ENCODE peak calls at places on chromosomes 2 and 18, in four cellular contexts. R, L, K and W are unnamed samples.

GRCh38 chr2:138000037-138000436 is 35.8 kb downstream of the HNMT start:
- DNase-seq in K (no peak), L (no peak), R (no peak), W (no peak)

GRCh38 chr18:52582516-52582915 is 242.5 kb downstream of the DCC start:
- DNase-seq in K (no peak), L (no peak), R (no peak), W (no peak)

GRCh38 chr2:141438536-141438935 is 692.3 kb downstream of the LRP1B start:
- DNase-seq in R (peak), L (no peak), K (no peak), W (no peak)

GRCh38 chr2:37698931-37699481 is 27.6 kb upstream of the CDC42EP3 start:
- DNase-seq in R (peak), K (no peak), L (peak), W (no peak)

GRCh38 chr18:2846638-2847340 is at the start of gene EMILIN2:
- DNase-seq in R (no peak), L (peak), K (no peak), W (no peak)

GRCh38 chr2:65499216-65499615 is 66.8 kb upstream of the SPRED2 start:
- DNase-seq in K (no peak), L (no peak), R (no peak), W (no peak)

GRCh38 chr2:10371441-10372194 is 68.9 kb downstream of the HPCAL1 start:
- DNase-seq in R (no peak), K (no peak), L (no peak), W (no peak)

GRCh38 chr2:147161746-147162145 is 683.1 kb upstream of the ACVR2A start:
- DNase-seq in L (no peak), R (no peak), K (no peak), W (no peak)

GRCh38 chr2:240463274-240463865 is 27.9 kb downstream of the GPC1 start:
- DNase-seq in R (no peak), K (no peak), L (no peak), W (no peak)

GRCh38 chr2:30949435-30949834 is 142.2 kb upstream of the CAPN13 start:
- DNase-seq in L (no peak), K (no peak), R (no peak), W (no peak)

GRCh38 chr18:59696311-59697235 is 650 bp downstream of the CCBE1 start:
- DNase-seq in R (peak), L (peak), K (peak), W (no peak)

GRCh38 chr18:62214790-62215189 is 27.7 kb downstream of the RELCH start:
- DNase-seq in R (no peak), L (no peak), K (no peak), W (no peak)

GRCh38 chr2:186910996-186911395 is 62.0 kb upstream of the ZSWIM2 start:
- DNase-seq in L (no peak), R (no peak), K (no peak), W (no peak)

GRCh38 chr2:72602711-72603110 is 223.1 kb downstream of the EXOC6B start:
- DNase-seq in R (no peak), L (no peak), K (no peak), W (no peak)

GRCh38 chr2:209519911-209520310 is 96.1 kb downstream of the MAP2 start:
- DNase-seq in R (no peak), K (no peak), L (no peak), W (no peak)

GRCh38 chr2:26683583-26683982 is 8.9 kb upstream of the KCNK3 start:
- DNase-seq in R (no peak), L (no peak), K (peak), W (no peak)

GRCh38 chr2:180743412-180743811 is 237.0 kb upstream of the UBE2E3 start:
- DNase-seq in K (no peak), R (peak), L (no peak), W (no peak)

GRCh38 chr2:23381084-23381483 is 3.9 kb upstream of the KLHL29 start:
- DNase-seq in R (peak), L (peak), K (peak), W (peak)

DNA sequence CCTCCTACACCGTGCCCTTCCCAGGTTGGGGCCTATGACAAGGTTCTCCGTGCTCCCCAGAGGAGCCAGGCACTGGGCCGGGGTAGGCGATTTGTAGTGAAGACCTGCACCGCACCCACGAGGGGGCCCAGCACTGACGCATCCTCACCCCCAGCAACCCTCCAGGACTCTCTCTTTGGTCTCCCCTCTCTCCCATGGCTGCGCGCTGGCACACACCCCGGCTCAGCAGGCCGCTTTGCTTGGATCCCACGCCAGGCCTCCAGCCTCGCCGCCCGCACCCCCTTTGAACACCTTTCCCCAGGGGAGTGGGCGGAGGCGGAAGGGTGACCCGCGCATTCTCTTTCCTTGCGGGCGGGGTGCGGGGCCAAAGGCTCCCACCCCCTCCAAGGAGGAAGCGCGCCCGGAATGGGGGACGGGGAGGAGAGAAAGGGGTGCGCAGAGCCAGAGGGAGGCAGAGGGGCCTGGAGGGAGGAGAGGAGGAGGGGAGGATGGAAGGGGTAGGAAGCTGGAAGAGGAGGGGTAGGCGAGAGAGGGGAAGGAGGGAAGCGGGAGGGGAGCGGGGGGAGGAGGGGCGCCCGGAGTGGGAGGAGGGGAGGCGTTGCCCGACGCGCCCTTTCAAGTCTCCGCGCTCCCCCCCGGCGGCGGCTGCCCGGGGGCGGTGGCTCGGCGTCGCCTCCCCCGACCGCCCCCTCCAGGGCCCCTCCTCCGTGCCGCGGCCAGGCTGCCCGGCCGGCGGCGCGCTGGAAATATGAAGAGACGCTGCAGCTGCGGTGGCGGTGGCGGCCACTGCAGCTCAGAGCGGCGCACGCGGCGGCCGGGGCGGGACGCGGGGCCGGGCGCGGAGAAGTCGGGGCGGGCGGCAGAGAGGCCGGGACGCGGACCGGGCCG is at the start of gene APCDD1:
- DNase-seq in K (no peak), R (no peak), L (no peak), W (no peak)
- H3K27ac ChIP-seq in K (no peak), R (no peak), L (no peak), W (no peak)

DNA sequence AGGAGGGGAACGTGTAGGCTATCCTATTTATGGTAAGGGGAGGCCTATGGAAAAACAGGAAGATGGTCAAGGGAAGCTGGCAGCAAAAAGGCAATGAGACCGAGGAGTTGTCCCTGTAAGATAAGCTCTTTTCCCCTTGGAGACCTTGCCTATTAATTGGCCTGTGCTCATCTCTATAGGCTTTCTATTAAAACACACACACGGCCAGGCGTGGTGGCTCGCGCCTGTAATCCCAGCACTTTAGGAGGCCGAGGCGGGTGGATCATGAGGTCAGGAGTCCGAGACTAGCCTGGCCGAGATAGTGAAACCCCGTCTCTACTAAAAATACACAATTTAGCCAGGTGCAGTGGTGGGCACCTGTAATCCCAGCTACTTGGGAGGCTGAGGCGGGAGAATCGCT is 32.1 kb downstream of the EPAS1 start:
- DNase-seq in L (no peak), R (no peak), K (no peak), W (no peak)
- H3K27ac ChIP-seq in L (peak), R (no peak), K (peak), W (peak)

DNA sequence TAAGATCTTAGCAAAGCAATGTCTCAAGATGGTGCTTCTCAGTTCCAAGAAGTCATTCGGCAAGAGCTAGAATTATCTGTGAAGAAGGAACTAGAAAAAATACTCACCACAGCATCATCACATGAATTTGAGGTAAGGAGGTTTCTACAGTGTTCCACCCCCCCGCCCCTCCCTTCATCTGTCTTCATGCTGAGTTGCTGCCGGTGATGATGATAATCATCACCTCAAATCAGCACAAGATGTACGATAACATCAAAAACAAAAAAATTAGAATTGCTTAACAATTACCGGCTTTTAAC is 14.6 kb downstream of the UGP2 start:
- DNase-seq in L (no peak), R (no peak), K (no peak), W (no peak)
- H3K27ac ChIP-seq in L (no peak), R (no peak), K (no peak), W (no peak)

GRCh38 chr2:54386993-54387590 is 69.0 kb upstream of the SPTBN1 start:
- DNase-seq in K (no peak), L (peak), R (no peak), W (no peak)
- H3K27ac ChIP-seq in K (no peak), L (no peak), R (no peak), W (no peak)

GRCh38 chr18:30675905-30676620 is 366.5 kb downstream of the DSC3 start:
- DNase-seq in L (no peak), K (no peak), R (no peak), W (no peak)
- H3K27ac ChIP-seq in L (no peak), K (no peak), R (no peak), W (no peak)

GRCh38 chr2:42959993-42960834 is 167.8 kb upstream of the HAAO start:
- DNase-seq in K (no peak), R (no peak), L (no peak), W (no peak)

GRCh38 chr2:42962521-42962953 is 170.2 kb upstream of the HAAO start:
- DNase-seq in R (no peak), L (no peak), K (no peak), W (no peak)

GRCh38 chr2:42961948-42962347 is 169.6 kb upstream of the HAAO start:
- DNase-seq in L (no peak), R (no peak), K (no peak), W (no peak)

GRCh38 chr2:42960835-42961165 is 168.4 kb upstream of the HAAO start:
- DNase-seq in L (no peak), R (no peak), K (no peak), W (no peak)

DNA sequence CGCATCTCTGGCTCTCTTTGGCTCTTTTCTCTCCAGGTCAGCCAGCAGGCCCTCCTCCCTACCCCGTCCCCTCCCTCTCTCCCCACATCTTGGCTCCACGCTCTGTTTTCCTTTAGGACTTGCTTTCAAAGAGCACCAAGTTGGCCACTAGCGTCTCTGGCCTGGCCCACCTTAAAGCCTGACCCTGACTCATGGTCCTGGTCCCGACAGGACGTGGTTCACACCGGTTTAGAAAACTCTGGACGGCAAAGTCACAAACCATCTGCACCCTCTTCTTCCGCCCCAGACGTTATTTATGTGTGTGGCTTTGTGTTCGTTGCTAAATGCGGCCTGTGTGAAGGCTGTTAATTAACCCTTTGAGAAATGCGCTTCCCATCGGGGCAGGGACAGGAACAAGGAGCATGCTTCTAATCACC is 169.0 kb upstream of the HAAO start:
- DNase-seq in R (no peak), L (no peak), K (no peak), W (no peak)
- H3K27ac ChIP-seq in R (no peak), L (no peak), K (no peak), W (no peak)